ENCODE peak calls at places on chromosomes 6 and 20, in eight cellular contexts. N is right lobe of liver, L is heart left ventricle, S is A549, U is HCT116, Q is IMR-90, E is adrenal gland, M is Peyer's patch. J is an unnamed sample.

GRCh38 chr20:46844965-46845364 is 49.7 kb upstream of the EYA2 start:
- DNase-seq in N (no peak), L (no peak), S (no peak), U (no peak), Q (no peak), E (no peak), M (no peak), J (no peak)

GRCh38 chr6:125014157-125014957 is 52.1 kb downstream of the RNF217 start:
- DNase-seq in N (no peak), L (no peak), S (peak), U (no peak), Q (peak), E (no peak), M (no peak), J (no peak)

GRCh38 chr20:43853174-43853803 is 61.4 kb upstream of the TOX2 start:
- DNase-seq in N (no peak), L (no peak), S (no peak), U (no peak), Q (peak), E (no peak), M (no peak), J (no peak)

GRCh38 chr20:47713941-47714450 is 71.3 kb downstream of the SULF2 start:
- DNase-seq in N (peak), L (no peak), S (no peak), U (no peak), Q (peak), E (peak), M (no peak), J (peak)

GRCh38 chr6:63598001-63598250 is 25.6 kb downstream of the LOC128125822 start:
- DNase-seq in N (no peak), L (no peak), S (no peak), U (no peak), Q (no peak), E (peak), M (no peak), J (no peak)

GRCh38 chr6:87907521-87907920 is 140.1 kb upstream of the SPACA1 start:
- DNase-seq in N (no peak), L (no peak), S (no peak), U (no peak), Q (peak), E (no peak), M (no peak), J (no peak)

GRCh38 chr6:17096657-17097056 is 5.2 kb upstream of the STMND1 start:
- DNase-seq in N (no peak), L (no peak), S (no peak), U (no peak), Q (no peak), E (no peak), M (no peak), J (no peak)

GRCh38 chr20:2164421-2164820 is 62.8 kb downstream of the STK35 start:
- DNase-seq in N (no peak), L (no peak), S (no peak), U (no peak), Q (no peak), E (no peak), M (no peak), J (no peak)

GRCh38 chr6:26020983-26021349 is 58.4 kb downstream of the TRIM38 start:
- DNase-seq in N (peak), L (peak), S (peak), U (peak), Q (peak), E (no peak), M (peak), J (peak)

GRCh38 chr6:168247456-168248147 is 72.0 kb downstream of the DACT2 start:
- DNase-seq in N (peak), L (no peak), S (peak), U (no peak), Q (no peak), E (peak), M (peak), J (peak)

GRCh38 chr6:27288136-27289044 is 23.7 kb downstream of the POM121L2 start:
- DNase-seq in N (no peak), L (no peak), S (peak), U (no peak), Q (no peak), E (no peak), M (no peak), J (no peak)

GRCh38 chr6:143501851-143502250 is 9.7 kb downstream of the FUCA2 start:
- DNase-seq in N (no peak), L (no peak), S (no peak), U (no peak), Q (no peak), E (no peak), M (no peak), J (no peak)

GRCh38 chr20:23640018-23640872 is 2.5 kb upstream of the CST3 start:
- DNase-seq in N (no peak), L (no peak), S (no peak), U (no peak), Q (no peak), E (no peak), M (no peak), J (no peak)

GRCh38 chr20:50191566-50192363 is 1.1 kb downstream of the CEBPB start:
- DNase-seq in N (peak), L (peak), S (peak), U (no peak), Q (peak), E (peak), M (peak), J (peak)

GRCh38 chr20:23501926-23502325 is 11.0 kb downstream of the CST8 start:
- DNase-seq in N (no peak), L (no peak), S (no peak), U (no peak), Q (no peak), E (no peak), M (no peak), J (no peak)

GRCh38 chr6:130288065-130288464 is 65.3 kb upstream of the SAMD3 start:
- DNase-seq in N (no peak), L (no peak), S (no peak), U (no peak), Q (peak), E (no peak), M (no peak), J (no peak)

GRCh38 chr6:37137201-37137880 is 32.6 kb upstream of the PIM1 start:
- DNase-seq in N (no peak), L (no peak), S (peak), U (peak), Q (peak), E (no peak), M (no peak), J (peak)

GRCh38 chr20:34322267-34323105 is 19.3 kb upstream of the AHCY start:
- DNase-seq in N (no peak), L (no peak), S (no peak), U (no peak), Q (no peak), E (no peak), M (no peak), J (no peak)

GRCh38 chr6:303948-304558 is 11.8 kb downstream of the DUSP22 start:
- DNase-seq in N (peak), L (no peak), S (no peak), U (no peak), Q (no peak), E (no peak), M (peak), J (no peak)
- TF ChIP-seq CTCF in N (no peak), L (no peak), S (no peak), U (peak), Q (no peak), E (no peak), M (peak), J (no peak)

DNA sequence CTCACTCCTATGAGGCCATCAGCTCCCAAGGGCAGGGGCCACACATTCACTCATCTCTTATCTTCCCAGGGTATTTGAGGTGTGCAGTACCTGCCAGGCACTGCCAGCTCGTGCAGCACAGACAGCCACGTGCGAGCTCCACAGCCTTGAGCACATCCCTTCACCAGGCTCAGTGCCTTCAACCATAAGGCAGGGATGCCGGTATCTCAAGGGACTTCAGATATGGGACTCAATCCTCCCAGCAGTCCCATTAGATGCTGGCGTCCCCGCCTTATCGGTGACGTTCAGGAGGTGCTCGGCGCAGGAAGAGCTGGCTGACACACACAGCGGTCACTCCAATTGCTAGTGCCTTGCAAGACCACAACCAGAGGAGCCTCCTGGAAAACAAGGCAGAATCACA is 47.0 kb downstream of the EZR start:
- DNase-seq in N (no peak), L (no peak), S (no peak), U (no peak), Q (no peak), E (no peak), M (no peak), J (no peak)
- TF ChIP-seq POLR2A in N (no peak), L (no peak), S (no peak), U (no peak), Q (no peak), E (no peak), M (no peak), J (no peak)

GRCh38 chr6:34243901-34244884 is 4.6 kb downstream of the SMIM29 start:
- DNase-seq in N (peak), L (no peak), S (peak), U (peak), Q (peak), E (peak), M (peak), J (peak)
- TF ChIP-seq CTCF in N (no peak), L (no peak), S (peak), U (peak), Q (peak), E (no peak), M (no peak), J (no peak)

DNA sequence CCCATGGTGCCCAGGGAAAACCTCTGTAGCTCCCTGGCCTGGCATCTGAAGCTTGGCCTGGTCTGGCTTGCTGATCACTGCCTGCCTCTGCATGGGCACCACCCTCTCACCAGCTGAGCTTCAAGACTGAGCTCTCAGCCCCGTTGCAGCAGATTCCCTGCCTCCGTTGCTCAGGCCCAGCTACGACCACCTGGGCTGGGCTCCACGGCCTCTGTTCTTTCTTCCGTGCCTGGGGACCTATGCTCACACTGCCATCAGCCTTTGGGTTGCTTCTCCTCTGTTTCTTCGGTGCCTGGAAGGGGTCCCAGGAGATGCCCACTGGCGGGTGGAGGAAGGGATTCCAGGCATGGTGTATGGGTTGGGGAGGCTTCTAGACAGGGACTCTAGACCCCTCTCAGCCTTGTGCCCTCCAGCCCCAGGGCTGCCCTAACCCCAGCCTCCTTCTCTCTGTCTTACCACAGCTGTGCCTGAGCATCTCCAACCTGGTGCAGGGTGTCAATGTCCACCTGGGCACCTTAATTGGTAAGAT is 9.1 kb downstream of the BPIFB2 start:
- DNase-seq in N (no peak), L (no peak), S (no peak), U (no peak), Q (no peak), E (no peak), M (no peak), J (no peak)
- TF ChIP-seq POLR2A in N (no peak), L (no peak), S (no peak), U (no peak), Q (no peak), E (no peak), M (no peak), J (no peak)

GRCh38 chr20:31497838-31498540 is 16.3 kb upstream of the HM13 start:
- DNase-seq in N (no peak), L (peak), S (no peak), U (peak), Q (peak), E (no peak), M (no peak), J (no peak)

GRCh38 chr20:31489152-31489551 is 14.1 kb downstream of the REM1 start:
- DNase-seq in N (no peak), L (no peak), S (no peak), U (no peak), Q (no peak), E (no peak), M (no peak), J (no peak)

GRCh38 chr20:31490752-31491151 is 15.7 kb downstream of the REM1 start:
- DNase-seq in N (no peak), L (no peak), S (no peak), U (no peak), Q (no peak), E (no peak), M (no peak), J (no peak)

GRCh38 chr20:31496761-31497295 is 17.4 kb upstream of the HM13 start:
- DNase-seq in N (no peak), L (peak), S (no peak), U (no peak), Q (no peak), E (peak), M (no peak), J (peak)

GRCh38 chr20:31494131-31494530 is 19.0 kb downstream of the REM1 start:
- DNase-seq in N (no peak), L (no peak), S (peak), U (peak), Q (peak), E (no peak), M (no peak), J (no peak)
- TF ChIP-seq CTCF in N (peak), L (peak), S (peak), U (peak), Q (peak), E (peak), M (no peak), J (no peak)

GRCh38 chr6:55833284-55833683 is 42.1 kb downstream of the BMP5 start:
- DNase-seq in N (no peak), L (no peak), S (no peak), U (no peak), Q (no peak), E (no peak), M (no peak), J (no peak)
- TF ChIP-seq POLR2A in N (no peak), L (no peak), S (no peak), U (no peak), Q (no peak), E (no peak), M (no peak), J (no peak)

GRCh38 chr6:158347335-158347734 is 35.1 kb downstream of the TULP4 start:
- DNase-seq in N (no peak), L (no peak), S (no peak), U (no peak), Q (no peak), E (no peak), M (no peak), J (no peak)
- TF ChIP-seq CTCF in N (no peak), L (no peak), S (no peak), U (no peak), Q (no peak), E (no peak), M (no peak), J (no peak)

DNA sequence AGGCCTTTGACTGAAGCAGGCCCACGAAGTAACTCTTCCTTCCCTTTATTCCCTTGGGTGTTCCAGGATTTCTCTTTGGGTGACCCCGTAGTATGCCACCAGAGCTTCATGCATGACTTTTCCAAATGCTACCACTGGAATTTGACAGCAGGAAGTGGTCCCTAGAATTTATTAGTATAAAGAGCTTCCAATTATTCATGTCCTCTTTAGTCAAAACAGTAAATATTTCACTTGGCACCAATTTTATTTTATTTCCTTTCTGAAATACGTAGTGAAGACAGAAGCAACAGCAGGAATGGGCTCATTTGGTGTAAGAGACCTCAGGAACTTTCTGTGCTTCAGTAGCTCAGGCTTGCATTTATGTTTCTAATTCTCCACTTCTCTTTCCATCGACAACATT is 151.3 kb downstream of the LCA5 start:
- DNase-seq in N (no peak), L (no peak), S (no peak), U (no peak), Q (no peak), E (no peak), M (no peak), J (no peak)
- TF ChIP-seq POLR2A in N (no peak), L (no peak), S (no peak), U (no peak), Q (no peak), E (no peak), M (no peak), J (no peak)